ENCODE peak calls at places on chromosomes 7 and 10, in four cellular contexts. T, D, K and O are unnamed samples.

GRCh38 chr10:5488272-5489161 is 10.9 kb downstream of the CALML5 start:
- DNase-seq in T (no peak), D (no peak), K (peak), O (no peak)

GRCh38 chr10:96683065-96683464 is 37.2 kb downstream of the PIK3AP1 start:
- DNase-seq in T (no peak), D (peak), K (no peak), O (no peak)

GRCh38 chr7:19377611-19378339 is 232.6 kb upstream of the FERD3L start:
- DNase-seq in T (no peak), D (peak), K (peak), O (no peak)

GRCh38 chr7:31076051-31076450 is 23.9 kb downstream of the ADCYAP1R1 start:
- DNase-seq in T (no peak), D (no peak), K (no peak), O (no peak)

GRCh38 chr7:140375808-140376730 is 22.3 kb downstream of the SLC37A3 start:
- DNase-seq in T (no peak), D (no peak), K (no peak), O (no peak)

GRCh38 chr10:62707810-62708209 is 96.7 kb upstream of the ADO start:
- DNase-seq in T (no peak), D (no peak), K (no peak), O (no peak)

GRCh38 chr7:81484266-81484665 is 285.6 kb downstream of the HGF start:
- DNase-seq in T (peak), D (peak), K (no peak), O (no peak)

GRCh38 chr10:34075269-34075926 is 739.7 kb downstream of the PARD3 start:
- DNase-seq in T (no peak), D (no peak), K (no peak), O (no peak)

GRCh38 chr7:27201231-27202017 is 1.5 kb upstream of the HOXA13 start:
- DNase-seq in T (no peak), D (no peak), K (no peak), O (no peak)

GRCh38 chr7:125382401-125382800 is 452.8 kb upstream of the POT1 start:
- DNase-seq in T (no peak), D (no peak), K (no peak), O (no peak)

GRCh38 chr7:50687575-50688261 is 95.0 kb downstream of the GRB10 start:
- DNase-seq in T (no peak), D (peak), K (no peak), O (no peak)

GRCh38 chr7:70042533-70042932 is 444.3 kb downstream of the AUTS2 start:
- DNase-seq in T (no peak), D (peak), K (no peak), O (no peak)

GRCh38 chr7:43201912-43202311 is 89.5 kb downstream of the HECW1 start:
- DNase-seq in T (no peak), D (no peak), K (no peak), O (no peak)

GRCh38 chr10:98450618-98451017 is 3.9 kb upstream of the HPS1 start:
- DNase-seq in T (no peak), D (no peak), K (no peak), O (no peak)